ENCODE peak calls at places on chromosome 19, in five cellular contexts. One of them, this sample, is unnamed.

GRCh38 chr19:47228937-47229673 is 1.9 kb downstream of the BBC3 start:
- DNase-seq in NCI-H1105 treated with DMSO at 0.1 percent for 48 hours: no peak
- DNase-seq in H9: no peak
- DNase-seq in stimulated activated CD4-positive, alpha-beta T cell treated with anti-CD3 and anti-CD28 coated beads, Interleukin-1b, Interleukin-23, amount 100 ng/mL, for 24 hours: no peak
- DNase-seq in stimulated activated CD8-positive, alpha-beta memory T cell treated with anti-CD3 and anti-CD28 coated beads, Interleukin-2, amount 100 ng/mL, for 1 hour: no peak
- DNase-seq in this sample: no peak

GRCh38 chr19:4010808-4011110 is 3.2 kb downstream of the PIAS4 start:
- DNase-seq in stimulated activated CD4-positive, alpha-beta T cell treated with anti-CD3 and anti-CD28 coated beads, Interleukin-1b, Interleukin-23, amount 100 ng/mL, for 24 hours: no peak
- DNase-seq in NCI-H1105 treated with DMSO at 0.1 percent for 48 hours: no peak
- DNase-seq in H9: no peak
- DNase-seq in stimulated activated CD8-positive, alpha-beta memory T cell treated with anti-CD3 and anti-CD28 coated beads, Interleukin-2, amount 100 ng/mL, for 1 hour: no peak
- DNase-seq in this sample: no peak

GRCh38 chr19:10299545-10300458 is 9.8 kb downstream of the ZGLP1 start:
- DNase-seq in stimulated activated CD4-positive, alpha-beta T cell treated with anti-CD3 and anti-CD28 coated beads, Interleukin-1b, Interleukin-23, amount 100 ng/mL, for 24 hours: no peak
- DNase-seq in NCI-H1105 treated with DMSO at 0.1 percent for 48 hours: no peak
- DNase-seq in stimulated activated CD8-positive, alpha-beta memory T cell treated with anti-CD3 and anti-CD28 coated beads, Interleukin-2, amount 100 ng/mL, for 1 hour: no peak
- DNase-seq in H9: no peak
- DNase-seq in this sample: no peak

GRCh38 chr19:55672418-55672817 is 2.6 kb upstream of the EPN1 start:
- DNase-seq in NCI-H1105 treated with DMSO at 0.1 percent for 48 hours: no peak
- DNase-seq in stimulated activated CD4-positive, alpha-beta T cell treated with anti-CD3 and anti-CD28 coated beads, Interleukin-1b, Interleukin-23, amount 100 ng/mL, for 24 hours: no peak
- DNase-seq in H9: no peak
- DNase-seq in stimulated activated CD8-positive, alpha-beta memory T cell treated with anti-CD3 and anti-CD28 coated beads, Interleukin-2, amount 100 ng/mL, for 1 hour: no peak
- DNase-seq in this sample: no peak

GRCh38 chr19:1279782-1280341 is 4.5 kb downstream of the FAM174C start:
- DNase-seq in stimulated activated CD4-positive, alpha-beta T cell treated with anti-CD3 and anti-CD28 coated beads, Interleukin-1b, Interleukin-23, amount 100 ng/mL, for 24 hours: peak; percentile 66
- DNase-seq in NCI-H1105 treated with DMSO at 0.1 percent for 48 hours: peak; percentile 78
- DNase-seq in H9: peak; percentile 89
- DNase-seq in stimulated activated CD8-positive, alpha-beta memory T cell treated with anti-CD3 and anti-CD28 coated beads, Interleukin-2, amount 100 ng/mL, for 1 hour: peak; percentile 60
- DNase-seq in this sample: no peak

GRCh38 chr19:15438124-15438496 is 11.6 kb downstream of the WIZ start:
- DNase-seq in stimulated activated CD4-positive, alpha-beta T cell treated with anti-CD3 and anti-CD28 coated beads, Interleukin-1b, Interleukin-23, amount 100 ng/mL, for 24 hours: no peak
- DNase-seq in NCI-H1105 treated with DMSO at 0.1 percent for 48 hours: no peak
- DNase-seq in stimulated activated CD8-positive, alpha-beta memory T cell treated with anti-CD3 and anti-CD28 coated beads, Interleukin-2, amount 100 ng/mL, for 1 hour: no peak
- DNase-seq in H9: no peak
- DNase-seq in this sample: no peak

GRCh38 chr19:35468637-35469036 is 20.6 kb downstream of the FFAR2 start:
- DNase-seq in H9: peak; percentile 70
- DNase-seq in stimulated activated CD4-positive, alpha-beta T cell treated with anti-CD3 and anti-CD28 coated beads, Interleukin-1b, Interleukin-23, amount 100 ng/mL, for 24 hours: peak; percentile 27
- DNase-seq in stimulated activated CD8-positive, alpha-beta memory T cell treated with anti-CD3 and anti-CD28 coated beads, Interleukin-2, amount 100 ng/mL, for 1 hour: peak; percentile 42
- DNase-seq in NCI-H1105 treated with DMSO at 0.1 percent for 48 hours: peak; percentile 3
- DNase-seq in this sample: no peak

GRCh38 chr19:2815191-2815614 is 4.5 kb upstream of the ZNF554 start:
- DNase-seq in stimulated activated CD8-positive, alpha-beta memory T cell treated with anti-CD3 and anti-CD28 coated beads, Interleukin-2, amount 100 ng/mL, for 1 hour: no peak
- DNase-seq in H9: no peak
- DNase-seq in NCI-H1105 treated with DMSO at 0.1 percent for 48 hours: no peak
- DNase-seq in stimulated activated CD4-positive, alpha-beta T cell treated with anti-CD3 and anti-CD28 coated beads, Interleukin-1b, Interleukin-23, amount 100 ng/mL, for 24 hours: no peak
- DNase-seq in this sample: no peak

GRCh38 chr19:38840583-38840968 is 9.0 kb upstream of the ECH1 start:
- DNase-seq in H9: no peak
- DNase-seq in stimulated activated CD8-positive, alpha-beta memory T cell treated with anti-CD3 and anti-CD28 coated beads, Interleukin-2, amount 100 ng/mL, for 1 hour: no peak
- DNase-seq in stimulated activated CD4-positive, alpha-beta T cell treated with anti-CD3 and anti-CD28 coated beads, Interleukin-1b, Interleukin-23, amount 100 ng/mL, for 24 hours: no peak
- DNase-seq in NCI-H1105 treated with DMSO at 0.1 percent for 48 hours: no peak
- DNase-seq in this sample: no peak

GRCh38 chr19:28864024-28864503 is 348.9 kb downstream of the UQCRFS1 start:
- DNase-seq in stimulated activated CD8-positive, alpha-beta memory T cell treated with anti-CD3 and anti-CD28 coated beads, Interleukin-2, amount 100 ng/mL, for 1 hour: no peak
- DNase-seq in stimulated activated CD4-positive, alpha-beta T cell treated with anti-CD3 and anti-CD28 coated beads, Interleukin-1b, Interleukin-23, amount 100 ng/mL, for 24 hours: no peak
- DNase-seq in NCI-H1105 treated with DMSO at 0.1 percent for 48 hours: peak; percentile 86
- DNase-seq in H9: no peak
- DNase-seq in this sample: no peak

GRCh38 chr19:1651548-1652394 is 644 bp downstream of the TCF3 start:
- DNase-seq in NCI-H1105 treated with DMSO at 0.1 percent for 48 hours: no peak
- DNase-seq in stimulated activated CD4-positive, alpha-beta T cell treated with anti-CD3 and anti-CD28 coated beads, Interleukin-1b, Interleukin-23, amount 100 ng/mL, for 24 hours: no peak
- DNase-seq in stimulated activated CD8-positive, alpha-beta memory T cell treated with anti-CD3 and anti-CD28 coated beads, Interleukin-2, amount 100 ng/mL, for 1 hour: peak; percentile 30
- DNase-seq in H9: no peak
- DNase-seq in this sample: no peak

GRCh38 chr19:53333071-53333465 is 481 bp upstream of the ZNF845 start:
- DNase-seq in H9: peak; percentile 84
- DNase-seq in stimulated activated CD8-positive, alpha-beta memory T cell treated with anti-CD3 and anti-CD28 coated beads, Interleukin-2, amount 100 ng/mL, for 1 hour: no peak
- DNase-seq in NCI-H1105 treated with DMSO at 0.1 percent for 48 hours: peak; percentile 49
- DNase-seq in stimulated activated CD4-positive, alpha-beta T cell treated with anti-CD3 and anti-CD28 coated beads, Interleukin-1b, Interleukin-23, amount 100 ng/mL, for 24 hours: no peak
- DNase-seq in this sample: no peak

GRCh38 chr19:15288146-15288963 is 44.0 kb downstream of the BRD4 start:
- DNase-seq in stimulated activated CD8-positive, alpha-beta memory T cell treated with anti-CD3 and anti-CD28 coated beads, Interleukin-2, amount 100 ng/mL, for 1 hour: no peak
- DNase-seq in NCI-H1105 treated with DMSO at 0.1 percent for 48 hours: no peak
- DNase-seq in stimulated activated CD4-positive, alpha-beta T cell treated with anti-CD3 and anti-CD28 coated beads, Interleukin-1b, Interleukin-23, amount 100 ng/mL, for 24 hours: no peak
- DNase-seq in H9: no peak
- DNase-seq in this sample: no peak

GRCh38 chr19:29040951-29041350 is 172.0 kb downstream of the UQCRFS1 start:
- DNase-seq in H9: peak; percentile 80
- DNase-seq in NCI-H1105 treated with DMSO at 0.1 percent for 48 hours: peak; percentile 91
- DNase-seq in stimulated activated CD4-positive, alpha-beta T cell treated with anti-CD3 and anti-CD28 coated beads, Interleukin-1b, Interleukin-23, amount 100 ng/mL, for 24 hours: no peak
- DNase-seq in stimulated activated CD8-positive, alpha-beta memory T cell treated with anti-CD3 and anti-CD28 coated beads, Interleukin-2, amount 100 ng/mL, for 1 hour: no peak
- DNase-seq in this sample: no peak

GRCh38 chr19:49129238-49129583 is 9.9 kb downstream of the PPFIA3 start:
- DNase-seq in NCI-H1105 treated with DMSO at 0.1 percent for 48 hours: no peak
- DNase-seq in stimulated activated CD4-positive, alpha-beta T cell treated with anti-CD3 and anti-CD28 coated beads, Interleukin-1b, Interleukin-23, amount 100 ng/mL, for 24 hours: no peak
- DNase-seq in H9: peak; percentile 92
- DNase-seq in stimulated activated CD8-positive, alpha-beta memory T cell treated with anti-CD3 and anti-CD28 coated beads, Interleukin-2, amount 100 ng/mL, for 1 hour: no peak
- DNase-seq in this sample: no peak

GRCh38 chr19:53982611-53983010 is 8.8 kb upstream of the CACNG6 start:
- DNase-seq in H9: peak; percentile 36
- DNase-seq in stimulated activated CD4-positive, alpha-beta T cell treated with anti-CD3 and anti-CD28 coated beads, Interleukin-1b, Interleukin-23, amount 100 ng/mL, for 24 hours: no peak
- DNase-seq in NCI-H1105 treated with DMSO at 0.1 percent for 48 hours: no peak
- DNase-seq in stimulated activated CD8-positive, alpha-beta memory T cell treated with anti-CD3 and anti-CD28 coated beads, Interleukin-2, amount 100 ng/mL, for 1 hour: no peak
- DNase-seq in this sample: no peak

GRCh38 chr19:1228161-1228560 is 9.6 kb downstream of the CBARP start:
- DNase-seq in NCI-H1105 treated with DMSO at 0.1 percent for 48 hours: no peak
- DNase-seq in stimulated activated CD4-positive, alpha-beta T cell treated with anti-CD3 and anti-CD28 coated beads, Interleukin-1b, Interleukin-23, amount 100 ng/mL, for 24 hours: no peak
- DNase-seq in stimulated activated CD8-positive, alpha-beta memory T cell treated with anti-CD3 and anti-CD28 coated beads, Interleukin-2, amount 100 ng/mL, for 1 hour: no peak
- DNase-seq in H9: no peak
- DNase-seq in this sample: no peak

GRCh38 chr19:40348961-40349507 is 539 bp downstream of the PLD3 start:
- DNase-seq in H9: no peak
- DNase-seq in stimulated activated CD8-positive, alpha-beta memory T cell treated with anti-CD3 and anti-CD28 coated beads, Interleukin-2, amount 100 ng/mL, for 1 hour: no peak
- DNase-seq in stimulated activated CD4-positive, alpha-beta T cell treated with anti-CD3 and anti-CD28 coated beads, Interleukin-1b, Interleukin-23, amount 100 ng/mL, for 24 hours: no peak
- DNase-seq in NCI-H1105 treated with DMSO at 0.1 percent for 48 hours: peak; percentile 23
- DNase-seq in this sample: no peak

GRCh38 chr19:13885826-13886365 is 9.0 kb downstream of the NANOS3 start:
- DNase-seq in stimulated activated CD4-positive, alpha-beta T cell treated with anti-CD3 and anti-CD28 coated beads, Interleukin-1b, Interleukin-23, amount 100 ng/mL, for 24 hours: no peak
- DNase-seq in H9: no peak
- DNase-seq in stimulated activated CD8-positive, alpha-beta memory T cell treated with anti-CD3 and anti-CD28 coated beads, Interleukin-2, amount 100 ng/mL, for 1 hour: no peak
- DNase-seq in NCI-H1105 treated with DMSO at 0.1 percent for 48 hours: no peak
- DNase-seq in this sample: no peak

GRCh38 chr19:2302319-2303208 is 5.4 kb downstream of the LINGO3 start:
- DNase-seq in stimulated activated CD8-positive, alpha-beta memory T cell treated with anti-CD3 and anti-CD28 coated beads, Interleukin-2, amount 100 ng/mL, for 1 hour: peak; percentile 20
- DNase-seq in stimulated activated CD4-positive, alpha-beta T cell treated with anti-CD3 and anti-CD28 coated beads, Interleukin-1b, Interleukin-23, amount 100 ng/mL, for 24 hours: no peak
- DNase-seq in H9: peak; percentile 71
- DNase-seq in NCI-H1105 treated with DMSO at 0.1 percent for 48 hours: no peak
- DNase-seq in this sample: no peak

GRCh38 chr19:14168259-14168972 is 32.0 kb upstream of the ASF1B start:
- DNase-seq in NCI-H1105 treated with DMSO at 0.1 percent for 48 hours: no peak
- DNase-seq in H9: no peak
- DNase-seq in stimulated activated CD8-positive, alpha-beta memory T cell treated with anti-CD3 and anti-CD28 coated beads, Interleukin-2, amount 100 ng/mL, for 1 hour: no peak
- DNase-seq in stimulated activated CD4-positive, alpha-beta T cell treated with anti-CD3 and anti-CD28 coated beads, Interleukin-1b, Interleukin-23, amount 100 ng/mL, for 24 hours: no peak
- DNase-seq in this sample: no peak

GRCh38 chr19:16429066-16429758 is 42.6 kb downstream of the EPS15L1 start:
- DNase-seq in stimulated activated CD8-positive, alpha-beta memory T cell treated with anti-CD3 and anti-CD28 coated beads, Interleukin-2, amount 100 ng/mL, for 1 hour: no peak
- DNase-seq in NCI-H1105 treated with DMSO at 0.1 percent for 48 hours: peak; percentile 97
- DNase-seq in H9: no peak
- DNase-seq in stimulated activated CD4-positive, alpha-beta T cell treated with anti-CD3 and anti-CD28 coated beads, Interleukin-1b, Interleukin-23, amount 100 ng/mL, for 24 hours: no peak
- DNase-seq in this sample: no peak

GRCh38 chr19:6678690-6679109 is 8.7 kb upstream of the TNFSF14 start:
- DNase-seq in stimulated activated CD4-positive, alpha-beta T cell treated with anti-CD3 and anti-CD28 coated beads, Interleukin-1b, Interleukin-23, amount 100 ng/mL, for 24 hours: peak; percentile 59
- DNase-seq in stimulated activated CD8-positive, alpha-beta memory T cell treated with anti-CD3 and anti-CD28 coated beads, Interleukin-2, amount 100 ng/mL, for 1 hour: no peak
- DNase-seq in H9: no peak
- DNase-seq in NCI-H1105 treated with DMSO at 0.1 percent for 48 hours: no peak
- DNase-seq in this sample: no peak

GRCh38 chr19:2266183-2266993 is 10.2 kb upstream of the JSRP1 start:
- DNase-seq in NCI-H1105 treated with DMSO at 0.1 percent for 48 hours: no peak
- DNase-seq in stimulated activated CD4-positive, alpha-beta T cell treated with anti-CD3 and anti-CD28 coated beads, Interleukin-1b, Interleukin-23, amount 100 ng/mL, for 24 hours: no peak
- DNase-seq in stimulated activated CD8-positive, alpha-beta memory T cell treated with anti-CD3 and anti-CD28 coated beads, Interleukin-2, amount 100 ng/mL, for 1 hour: no peak
- DNase-seq in H9: no peak
- DNase-seq in this sample: peak; percentile 80

GRCh38 chr19:56116606-56117005 is 4.5 kb downstream of the ZNF787 start:
- DNase-seq in stimulated activated CD8-positive, alpha-beta memory T cell treated with anti-CD3 and anti-CD28 coated beads, Interleukin-2, amount 100 ng/mL, for 1 hour: no peak
- DNase-seq in H9: no peak
- DNase-seq in stimulated activated CD4-positive, alpha-beta T cell treated with anti-CD3 and anti-CD28 coated beads, Interleukin-1b, Interleukin-23, amount 100 ng/mL, for 24 hours: no peak
- DNase-seq in NCI-H1105 treated with DMSO at 0.1 percent for 48 hours: no peak
- DNase-seq in this sample: no peak

GRCh38 chr19:40799558-40800338 is 757 bp downstream of the EGLN2 start:
- DNase-seq in H9: no peak
- DNase-seq in stimulated activated CD8-positive, alpha-beta memory T cell treated with anti-CD3 and anti-CD28 coated beads, Interleukin-2, amount 100 ng/mL, for 1 hour: no peak
- DNase-seq in NCI-H1105 treated with DMSO at 0.1 percent for 48 hours: no peak
- DNase-seq in stimulated activated CD4-positive, alpha-beta T cell treated with anti-CD3 and anti-CD28 coated beads, Interleukin-1b, Interleukin-23, amount 100 ng/mL, for 24 hours: no peak
- DNase-seq in this sample: no peak

GRCh38 chr19:14086098-14086497 is 515 bp upstream of the C19orf67 start:
- DNase-seq in H9: no peak
- DNase-seq in stimulated activated CD4-positive, alpha-beta T cell treated with anti-CD3 and anti-CD28 coated beads, Interleukin-1b, Interleukin-23, amount 100 ng/mL, for 24 hours: no peak
- DNase-seq in stimulated activated CD8-positive, alpha-beta memory T cell treated with anti-CD3 and anti-CD28 coated beads, Interleukin-2, amount 100 ng/mL, for 1 hour: no peak
- DNase-seq in NCI-H1105 treated with DMSO at 0.1 percent for 48 hours: no peak
- DNase-seq in this sample: no peak

GRCh38 chr19:17079710-17080440 is 4.3 kb downstream of the MYO9B start:
- DNase-seq in H9: no peak
- DNase-seq in stimulated activated CD4-positive, alpha-beta T cell treated with anti-CD3 and anti-CD28 coated beads, Interleukin-1b, Interleukin-23, amount 100 ng/mL, for 24 hours: peak; percentile 53
- DNase-seq in NCI-H1105 treated with DMSO at 0.1 percent for 48 hours: no peak
- DNase-seq in stimulated activated CD8-positive, alpha-beta memory T cell treated with anti-CD3 and anti-CD28 coated beads, Interleukin-2, amount 100 ng/mL, for 1 hour: peak; percentile 45
- DNase-seq in this sample: peak; percentile 54

GRCh38 chr19:28727133-28727834 is 485.7 kb downstream of the UQCRFS1 start:
- DNase-seq in NCI-H1105 treated with DMSO at 0.1 percent for 48 hours: no peak
- DNase-seq in stimulated activated CD8-positive, alpha-beta memory T cell treated with anti-CD3 and anti-CD28 coated beads, Interleukin-2, amount 100 ng/mL, for 1 hour: no peak
- DNase-seq in stimulated activated CD4-positive, alpha-beta T cell treated with anti-CD3 and anti-CD28 coated beads, Interleukin-1b, Interleukin-23, amount 100 ng/mL, for 24 hours: no peak
- DNase-seq in H9: peak; percentile 83
- DNase-seq in this sample: no peak

GRCh38 chr19:45613926-45614725 is 12.1 kb upstream of the GPR4 start:
- DNase-seq in NCI-H1105 treated with DMSO at 0.1 percent for 48 hours: no peak
- DNase-seq in stimulated activated CD4-positive, alpha-beta T cell treated with anti-CD3 and anti-CD28 coated beads, Interleukin-1b, Interleukin-23, amount 100 ng/mL, for 24 hours: no peak
- DNase-seq in stimulated activated CD8-positive, alpha-beta memory T cell treated with anti-CD3 and anti-CD28 coated beads, Interleukin-2, amount 100 ng/mL, for 1 hour: no peak
- DNase-seq in H9: no peak
- DNase-seq in this sample: no peak

GRCh38 chr19:18708452-18709231 is 25.2 kb downstream of the CRTC1 start:
- DNase-seq in stimulated activated CD4-positive, alpha-beta T cell treated with anti-CD3 and anti-CD28 coated beads, Interleukin-1b, Interleukin-23, amount 100 ng/mL, for 24 hours: no peak
- DNase-seq in H9: no peak
- DNase-seq in NCI-H1105 treated with DMSO at 0.1 percent for 48 hours: peak; percentile 87
- DNase-seq in stimulated activated CD8-positive, alpha-beta memory T cell treated with anti-CD3 and anti-CD28 coated beads, Interleukin-2, amount 100 ng/mL, for 1 hour: no peak
- DNase-seq in this sample: no peak

GRCh38 chr19:1610579-1610978 is 5.3 kb upstream of the UQCR11 start:
- DNase-seq in stimulated activated CD8-positive, alpha-beta memory T cell treated with anti-CD3 and anti-CD28 coated beads, Interleukin-2, amount 100 ng/mL, for 1 hour: no peak
- DNase-seq in NCI-H1105 treated with DMSO at 0.1 percent for 48 hours: no peak
- DNase-seq in stimulated activated CD4-positive, alpha-beta T cell treated with anti-CD3 and anti-CD28 coated beads, Interleukin-1b, Interleukin-23, amount 100 ng/mL, for 24 hours: no peak
- DNase-seq in H9: no peak
- DNase-seq in this sample: no peak

This sample was measured in omental fat pad.